ENCODE peak calls at places on chromosomes 16 and 17, in ten cellular contexts. P is choroid plexus epithelial cell; I is stimulated activated CD4-positive, alpha-beta T cell treated with anti-CD3 and anti-CD28 coated beads, TNF-alpha, amount 100 ng/mL, for 48 hours; S is iris pigment epithelial cell; G is fibroblast of pulmonary artery; L is GM13976; K is GM04504; B is A673; M is nephron progenitor cell; O is GM12892. H is an unnamed sample.

GRCh38 chr16:85652431-85653221 is 36.1 kb downstream of the GINS2 start:
- DNase-seq in P (peak), I (no peak), S (peak), G (peak), L (peak), K (no peak), B (peak), M (peak), O (no peak), H (peak)

GRCh38 chr16:52005551-52005950 is 541.4 kb downstream of the TOX3 start:
- DNase-seq in P (no peak), I (no peak), S (no peak), G (no peak), L (no peak), K (no peak), B (no peak), M (no peak), O (no peak), H (no peak)

GRCh38 chr17:17511971-17512858 is 16.0 kb upstream of the RASD1 start:
- DNase-seq in P (peak), I (no peak), S (peak), G (peak), L (no peak), K (peak), B (no peak), M (no peak), O (no peak), H (no peak)

GRCh38 chr17:71975998-71976649 is 144.7 kb upstream of the SOX9 start:
- DNase-seq in P (peak), I (no peak), S (peak), G (peak), L (no peak), K (peak), B (no peak), M (no peak), O (no peak), H (peak)

GRCh38 chr16:13629704-13630103 is 290.2 kb upstream of the ERCC4 start:
- DNase-seq in P (no peak), I (no peak), S (no peak), G (no peak), L (no peak), K (no peak), B (no peak), M (no peak), O (no peak), H (no peak)

GRCh38 chr17:560379-560935 is 154.2 kb downstream of the VPS53 start:
- DNase-seq in P (no peak), I (no peak), S (peak), G (peak), L (peak), K (no peak), B (no peak), M (no peak), O (no peak), H (no peak)

GRCh38 chr17:7242717-7243576 is 698 bp upstream of the GABARAP start:
- DNase-seq in P (peak), I (peak), S (peak), G (peak), L (peak), K (peak), B (peak), M (peak), O (peak), H (peak)

GRCh38 chr16:54437921-54438320 is 151.3 kb upstream of the IRX3 start:
- DNase-seq in P (no peak), I (no peak), S (no peak), G (no peak), L (no peak), K (no peak), B (no peak), M (no peak), O (no peak), H (no peak)

GRCh38 chr16:28192811-28193529 is 18.8 kb downstream of the XPO6 start:
- DNase-seq in P (no peak), I (peak), S (no peak), G (no peak), L (peak), K (no peak), B (peak), M (no peak), O (peak), H (no peak)

GRCh38 chr17:68248199-68248825 is 469 bp downstream of the AMZ2 start:
- DNase-seq in P (peak), I (no peak), S (peak), G (peak), L (no peak), K (peak), B (peak), M (no peak), O (no peak), H (no peak)

GRCh38 chr16:1057252-1057932 is 15.2 kb upstream of the SSTR5 start:
- DNase-seq in P (peak), I (peak), S (no peak), G (peak), L (peak), K (no peak), B (peak), M (peak), O (peak), H (peak)

GRCh38 chr17:72556944-72557826 is 436.4 kb downstream of the SOX9 start:
- DNase-seq in P (peak), I (peak), S (peak), G (peak), L (peak), K (no peak), B (peak), M (peak), O (peak), H (peak)

GRCh38 chr16:30997887-30998711 is 12.3 kb downstream of the STX1B start:
- DNase-seq in P (peak), I (no peak), S (peak), G (peak), L (no peak), K (peak), B (no peak), M (no peak), O (no peak), H (no peak)

GRCh38 chr17:49576121-49576905 is 642 bp downstream of the NXPH3 start:
- DNase-seq in P (peak), I (no peak), S (peak), G (peak), L (peak), K (no peak), B (peak), M (peak), O (no peak), H (peak)

GRCh38 chr17:39761861-39762496 is 24.2 kb downstream of the GRB7 start:
- DNase-seq in P (no peak), I (no peak), S (no peak), G (peak), L (no peak), K (no peak), B (no peak), M (no peak), O (no peak), H (no peak)

GRCh38 chr17:76370261-76370993 is 14.0 kb upstream of the SPHK1 start:
- DNase-seq in P (peak), I (no peak), S (peak), G (peak), L (no peak), K (peak), B (peak), M (no peak), O (no peak), H (no peak)

GRCh38 chr16:16830973-16831372 is 452.0 kb downstream of the NPIPA7 start:
- DNase-seq in P (no peak), I (no peak), S (no peak), G (no peak), L (no peak), K (no peak), B (no peak), M (no peak), O (no peak), H (no peak)

GRCh38 chr16:54287018-54287757 is 601 bp upstream of the IRX3 start:
- DNase-seq in P (no peak), I (no peak), S (no peak), G (no peak), L (peak), K (no peak), B (no peak), M (no peak), O (no peak), H (no peak)

GRCh38 chr16:23209606-23210005 is 27.1 kb downstream of the SCNN1G start:
- DNase-seq in P (no peak), I (no peak), S (no peak), G (no peak), L (no peak), K (no peak), B (no peak), M (no peak), O (no peak), H (no peak)

GRCh38 chr16:12602811-12603698 is 200.6 kb downstream of the CPPED1 start:
- DNase-seq in P (no peak), I (no peak), S (no peak), G (no peak), L (no peak), K (no peak), B (no peak), M (no peak), O (no peak), H (no peak)

GRCh38 chr16:89575247-89576172 is at the start of gene CPNE7:
- DNase-seq in P (no peak), I (no peak), S (no peak), G (no peak), L (peak), K (no peak), B (peak), M (peak), O (peak), H (peak)

GRCh38 chr17:20922128-20922670 is 120.6 kb downstream of the USP22 start:
- DNase-seq in P (peak), I (no peak), S (peak), G (peak), L (no peak), K (peak), B (no peak), M (no peak), O (no peak), H (no peak)

GRCh38 chr16:30430428-30430970 is 669 bp upstream of the DCTPP1 start:
- DNase-seq in P (no peak), I (no peak), S (no peak), G (no peak), L (no peak), K (no peak), B (no peak), M (peak), O (no peak), H (no peak)

GRCh38 chr16:1993731-1994131 is 4.0 kb downstream of the SYNGR3 start:
- DNase-seq in P (peak), I (no peak), S (peak), G (no peak), L (no peak), K (no peak), B (no peak), M (no peak), O (no peak), H (no peak)

GRCh38 chr16:27286446-27286845 is 17.9 kb upstream of the NSMCE1 start:
- DNase-seq in P (peak), I (no peak), S (peak), G (peak), L (no peak), K (peak), B (no peak), M (no peak), O (no peak), H (no peak)

GRCh38 chr17:3773511-3773910 is 27.5 kb downstream of the ITGAE start:
- DNase-seq in P (peak), I (no peak), S (peak), G (peak), L (no peak), K (peak), B (no peak), M (no peak), O (no peak), H (no peak)

GRCh38 chr16:65023802-65024201 is 98.1 kb downstream of the CDH11 start:
- DNase-seq in P (no peak), I (no peak), S (no peak), G (no peak), L (no peak), K (no peak), B (no peak), M (no peak), O (no peak), H (no peak)

GRCh38 chr16:27995378-27995777 is 68.1 kb downstream of the GSG1L start:
- DNase-seq in P (no peak), I (no peak), S (no peak), G (no peak), L (no peak), K (no peak), B (no peak), M (no peak), O (no peak), H (no peak)

GRCh38 chr17:71735893-71736292 is 384.9 kb upstream of the SOX9 start:
- DNase-seq in P (no peak), I (no peak), S (no peak), G (no peak), L (no peak), K (no peak), B (no peak), M (no peak), O (no peak), H (no peak)

GRCh38 chr17:385195-385835 is 32.7 kb upstream of the RPH3AL start:
- DNase-seq in P (no peak), I (no peak), S (no peak), G (no peak), L (peak), K (no peak), B (peak), M (peak), O (no peak), H (peak)

GRCh38 chr16:80825365-80825758 is 21.0 kb upstream of the CDYL2 start:
- DNase-seq in P (no peak), I (no peak), S (no peak), G (no peak), L (no peak), K (no peak), B (no peak), M (no peak), O (no peak), H (no peak)

GRCh38 chr17:81482673-81483072 is 29.9 kb downstream of the ACTG1 start:
- DNase-seq in P (no peak), I (no peak), S (no peak), G (no peak), L (no peak), K (no peak), B (no peak), M (no peak), O (no peak), H (no peak)